ENCODE peak calls at places on chromosomes 6 and 20, in four cellular contexts. O, Z, F and M are unnamed samples.

GRCh38 chr20:49045440-49046086 is 549 bp upstream of the CSE1L start:
- DNase-seq in O (no peak), Z (peak), F (no peak), M (no peak)

GRCh38 chr6:33886673-33887144 is 82.9 kb upstream of the MLN start:
- DNase-seq in O (no peak), Z (no peak), F (no peak), M (no peak)

GRCh38 chr6:112802154-112802553 is 455.0 kb downstream of the RFPL4B start:
- DNase-seq in O (no peak), Z (no peak), F (no peak), M (no peak)

GRCh38 chr6:148827421-148827820 is 80.6 kb downstream of the UST start:
- DNase-seq in O (no peak), Z (no peak), F (no peak), M (no peak)

GRCh38 chr20:21017381-21018085 is 88.6 kb downstream of the LINC00237 start:
- DNase-seq in O (no peak), Z (no peak), F (no peak), M (no peak)

GRCh38 chr6:32472781-32473377 is 33.2 kb downstream of the HLA-DRA start:
- DNase-seq in O (no peak), Z (no peak), F (no peak), M (no peak)

GRCh38 chr6:37990762-37991525 is 171.4 kb downstream of the ZFAND3 start:
- DNase-seq in O (no peak), Z (no peak), F (no peak), M (no peak)

GRCh38 chr6:169886631-169887227 is 135.3 kb downstream of the ERMARD start:
- DNase-seq in O (no peak), Z (peak), F (no peak), M (no peak)

DNA sequence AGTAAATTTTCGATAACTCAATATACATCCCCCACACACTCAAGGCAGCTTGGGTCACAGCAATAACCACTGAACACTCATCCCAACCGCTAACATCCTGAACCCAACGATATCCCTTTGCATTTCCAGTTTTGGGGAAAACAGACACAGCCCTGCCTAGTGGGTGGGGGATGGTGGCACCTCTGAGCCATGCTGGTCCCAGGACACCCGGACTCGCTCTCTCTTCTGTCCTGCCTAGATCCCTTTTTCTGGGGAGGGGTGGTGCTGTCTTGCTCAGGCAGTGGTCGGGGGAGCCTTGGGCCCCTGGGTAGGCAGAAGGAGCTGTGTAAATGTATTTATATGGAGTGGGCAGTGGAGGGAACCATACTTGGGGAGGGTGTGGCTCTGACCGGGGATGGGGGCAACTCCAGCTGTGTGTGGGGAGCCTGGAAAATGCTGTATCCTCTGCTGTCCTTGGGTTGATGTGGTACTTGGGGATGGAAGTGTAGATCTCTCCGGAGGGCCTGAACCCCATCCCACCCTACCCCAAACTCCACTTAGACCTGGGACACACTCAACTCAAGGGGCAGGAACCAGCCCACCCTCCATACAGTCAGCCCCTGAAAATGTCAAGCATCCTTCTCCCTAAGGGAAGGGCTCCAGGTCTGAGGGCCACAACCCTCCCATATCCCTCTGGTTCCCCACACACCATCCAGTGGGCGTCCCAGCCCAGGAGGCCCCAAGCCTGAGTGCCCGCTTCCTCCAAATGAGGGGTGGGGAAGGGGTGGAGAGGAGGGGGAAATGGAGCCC is 23.7 kb upstream of the SLC22A7 start:
- DNase-seq in O (no peak), Z (no peak), F (no peak), M (no peak)
- H3K4me3 ChIP-seq in O (no peak), Z (no peak), F (peak), M (no peak)

DNA sequence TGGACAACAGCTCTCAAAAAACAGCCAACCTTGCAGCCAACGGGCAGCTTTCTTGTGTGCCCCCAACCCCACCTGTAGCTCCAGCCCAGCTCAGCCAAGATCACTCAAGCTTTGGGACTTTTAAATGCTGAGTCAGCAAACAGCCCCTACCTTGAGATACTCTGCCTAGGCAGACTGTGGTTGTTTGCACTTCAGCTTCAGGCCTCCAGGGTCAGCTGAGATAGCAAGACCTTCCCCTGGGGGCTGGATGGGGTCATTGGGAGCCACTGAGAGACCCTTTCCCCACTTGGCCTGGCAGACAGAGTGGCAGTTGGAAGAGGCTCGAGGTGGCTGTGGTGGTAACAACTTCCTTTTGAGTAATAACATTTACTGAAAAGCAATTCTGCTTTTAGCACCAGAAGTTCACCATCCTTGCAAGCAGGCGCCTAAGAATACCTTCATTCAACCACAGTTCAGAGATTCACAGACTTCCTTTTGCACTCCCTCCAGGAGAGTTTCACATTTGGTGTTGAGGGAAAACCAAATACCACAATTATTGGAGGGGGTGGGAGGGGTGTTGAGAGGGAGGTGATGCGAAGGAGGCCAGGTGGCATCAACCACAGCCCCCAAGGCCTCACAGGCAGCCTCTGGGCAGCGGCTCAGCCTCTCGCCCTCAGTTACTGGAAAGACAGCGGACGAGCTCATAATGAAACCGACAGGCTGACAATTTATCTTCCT is 148.0 kb downstream of the CEBPB start:
- DNase-seq in O (no peak), Z (peak), F (no peak), M (no peak)
- H3K4me3 ChIP-seq in O (peak), Z (no peak), F (peak), M (no peak)

DNA sequence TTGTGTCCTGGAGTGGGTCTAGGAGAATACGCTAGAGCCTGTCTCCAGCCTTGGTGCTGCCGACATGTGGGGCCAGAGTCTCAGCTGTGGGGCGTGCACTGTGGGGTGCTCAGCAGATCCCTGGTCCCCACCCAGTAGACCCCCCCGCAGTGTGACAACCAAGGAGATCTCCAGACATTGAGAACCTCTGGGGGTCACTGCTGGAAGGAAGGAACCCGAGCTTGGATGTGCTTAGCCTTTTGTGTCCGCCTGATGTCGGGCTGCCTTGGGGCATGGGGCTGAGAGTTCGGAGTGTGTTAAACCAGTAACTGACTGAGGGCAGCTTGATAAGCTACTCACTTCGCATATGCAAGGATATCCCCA is 367.1 kb downstream of the TAF4 start:
- DNase-seq in O (no peak), Z (no peak), F (no peak), M (no peak)
- H3K4me3 ChIP-seq in O (no peak), Z (no peak), F (no peak), M (no peak)

GRCh38 chr20:1895674-1896496 is 678 bp downstream of the SIRPA start:
- DNase-seq in O (peak), Z (no peak), F (no peak), M (no peak)

GRCh38 chr20:1896859-1897258 is 1.7 kb downstream of the SIRPA start:
- DNase-seq in O (no peak), Z (no peak), F (no peak), M (no peak)

GRCh38 chr20:1897965-1898464 is 2.8 kb downstream of the SIRPA start:
- DNase-seq in O (no peak), Z (no peak), F (no peak), M (no peak)

GRCh38 chr20:1898496-1899168 is 3.4 kb downstream of the SIRPA start:
- DNase-seq in O (no peak), Z (no peak), F (no peak), M (no peak)

DNA sequence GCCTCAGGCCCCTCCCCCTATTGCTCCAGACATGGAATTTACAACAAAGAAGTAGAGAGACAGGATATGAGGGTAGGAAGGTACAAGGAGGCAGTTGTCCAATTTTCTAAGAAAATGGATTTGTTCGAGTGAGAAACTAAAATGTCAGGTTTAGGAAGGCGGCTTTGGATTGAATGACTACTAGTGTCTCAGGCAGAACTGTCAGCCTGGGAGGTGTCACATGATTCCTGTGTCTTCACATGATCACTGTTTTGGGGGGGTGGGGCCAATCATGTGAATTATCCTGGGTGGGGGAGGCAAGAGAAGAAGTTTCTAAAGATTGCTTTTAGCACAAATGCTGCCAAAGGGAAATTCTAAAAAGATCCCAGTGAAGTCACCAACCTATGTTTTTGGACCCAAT is 2.3 kb downstream of the SIRPA start:
- DNase-seq in O (no peak), Z (no peak), F (peak), M (no peak)
- H3K4me3 ChIP-seq in O (peak), Z (no peak), F (no peak), M (no peak)

GRCh38 chr20:4022386-4023350 is 7.3 kb upstream of the RNF24 start:
- DNase-seq in O (no peak), Z (no peak), F (no peak), M (no peak)
- H3K4me3 ChIP-seq in O (no peak), Z (no peak), F (no peak), M (no peak)

DNA sequence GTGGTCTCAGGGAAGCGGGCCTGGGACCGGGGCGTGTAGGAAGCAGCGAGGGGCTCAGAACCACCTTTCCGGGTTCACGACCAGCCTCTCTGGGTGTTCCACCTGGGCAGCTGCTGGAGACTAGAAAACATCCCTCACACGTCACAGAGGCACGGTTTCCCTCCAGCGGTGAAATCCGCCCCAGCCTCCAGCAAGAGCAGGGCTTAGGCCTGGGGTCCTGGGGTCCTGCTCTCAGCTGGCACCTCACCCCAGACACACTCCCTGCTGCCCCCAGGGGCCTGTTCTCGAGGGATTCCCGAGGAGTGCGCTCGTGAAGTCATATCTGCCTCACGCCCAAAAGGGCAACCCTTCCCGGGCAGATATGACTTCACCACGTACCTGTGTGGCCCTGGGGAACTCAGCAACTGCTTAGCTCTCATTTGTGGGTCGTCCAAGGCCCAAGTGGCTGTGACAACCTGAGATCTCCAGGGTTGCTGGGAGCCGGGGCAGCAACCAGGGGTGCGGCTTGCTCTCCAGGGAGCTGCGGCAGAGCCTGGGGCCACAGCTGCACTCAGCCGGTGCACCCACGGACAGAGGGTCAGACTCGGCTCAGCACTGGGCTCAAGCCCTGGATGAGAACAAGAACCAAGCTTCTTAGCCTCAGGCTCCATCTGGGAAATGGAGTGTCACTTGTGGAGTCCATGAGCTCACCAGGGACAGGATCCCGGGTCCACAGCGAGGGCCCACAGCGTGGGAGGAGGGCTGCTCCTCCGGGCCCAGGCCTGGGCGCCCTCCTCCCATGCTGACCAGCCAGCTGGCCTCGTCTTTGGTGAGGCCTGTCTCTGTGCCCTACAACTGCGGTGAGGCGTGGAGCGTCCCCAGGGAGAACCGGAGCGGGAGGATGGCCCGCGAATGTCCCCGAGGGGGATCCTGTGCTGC is 661 bp downstream of the FNDC11 start:
- DNase-seq in O (no peak), Z (no peak), F (no peak), M (no peak)
- H3K4me3 ChIP-seq in O (peak), Z (peak), F (peak), M (no peak)

GRCh38 chr6:98644063-98644462 is 190.3 kb upstream of the POU3F2 start:
- DNase-seq in O (no peak), Z (no peak), F (no peak), M (no peak)
- H3K4me3 ChIP-seq in O (no peak), Z (no peak), F (no peak), M (no peak)

DNA sequence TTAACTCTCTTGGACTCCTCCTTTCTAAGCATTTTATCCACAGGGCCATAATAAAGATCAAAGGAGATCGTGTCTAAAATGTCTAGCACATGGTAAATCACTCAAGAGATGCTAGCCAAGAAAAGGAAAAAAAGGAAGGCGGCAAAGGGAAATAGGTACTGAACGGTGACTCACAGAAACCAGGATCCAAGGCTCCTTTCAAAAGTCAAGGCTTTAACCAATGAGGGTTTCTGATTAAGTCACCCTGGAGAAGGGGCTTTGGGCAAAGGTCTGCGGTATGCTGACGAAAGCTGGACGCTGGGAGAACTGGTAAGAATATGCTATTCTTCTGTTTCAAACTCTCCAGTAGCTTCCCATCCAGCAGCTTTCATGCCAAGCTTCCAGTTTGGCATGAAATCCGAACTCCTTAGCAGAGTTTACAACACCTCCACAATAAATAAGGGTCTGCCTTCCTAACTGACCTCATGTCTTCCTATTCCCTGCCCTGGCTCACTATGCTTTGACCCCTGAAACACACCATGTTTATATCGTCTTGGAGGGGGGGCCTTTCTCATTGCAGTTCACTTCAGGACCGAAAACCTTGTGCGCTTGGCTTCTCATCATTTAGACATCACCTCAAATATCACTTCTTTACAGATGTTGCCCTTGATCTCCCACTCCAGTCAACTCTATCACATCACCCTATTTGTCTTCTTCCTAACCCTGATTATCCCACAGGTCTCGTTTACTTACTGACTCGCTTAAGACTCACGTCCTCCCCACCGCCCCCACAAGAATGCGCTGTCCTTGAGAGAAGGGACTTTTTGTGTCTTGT is 908 bp downstream of the TOMM34 start:
- DNase-seq in O (no peak), Z (no peak), F (peak), M (no peak)
- H3K4me3 ChIP-seq in O (peak), Z (peak), F (peak), M (peak)

GRCh38 chr6:97292671-97293070 is 9.7 kb upstream of the MMS22L start:
- DNase-seq in O (no peak), Z (no peak), F (no peak), M (no peak)

GRCh38 chr6:97293198-97293696 is 10.2 kb upstream of the MMS22L start:
- DNase-seq in O (no peak), Z (no peak), F (no peak), M (no peak)

GRCh38 chr6:97289332-97289731 is 6.3 kb upstream of the MMS22L start:
- DNase-seq in O (no peak), Z (no peak), F (no peak), M (no peak)

GRCh38 chr6:97294451-97294850 is 11.4 kb upstream of the MMS22L start:
- DNase-seq in O (no peak), Z (no peak), F (no peak), M (no peak)
- H3K4me3 ChIP-seq in O (no peak), Z (no peak), F (no peak), M (no peak)